ENCODE peak calls at places on chromosomes 16 and 17, in five cellular contexts. P, V, M, J and U are unnamed samples.

GRCh38 chr17:65901394-65901793 is 290.5 kb downstream of the CEP112 start:
- DNase-seq in P (no peak), V (no peak), M (no peak), J (no peak), U (no peak)

GRCh38 chr16:83351846-83352245 is 455.9 kb upstream of the HSBP1 start:
- DNase-seq in P (no peak), V (no peak), M (no peak), J (no peak), U (no peak)

GRCh38 chr17:38434178-38434665 is 6.0 kb downstream of the ARHGAP23 start:
- DNase-seq in P (peak; percentile 70), V (no peak), M (no peak), J (no peak), U (no peak)

GRCh38 chr17:7014995-7015586 is 2.7 kb downstream of the RNASEK start:
- DNase-seq in P (no peak), V (peak; percentile 33), M (no peak), J (no peak), U (no peak)

GRCh38 chr16:12126091-12126806 is 149.7 kb downstream of the SNX29 start:
- DNase-seq in P (no peak), V (no peak), M (no peak), J (no peak), U (no peak)

GRCh38 chr17:57939797-57940196 is 15.4 kb downstream of the CUEDC1 start:
- DNase-seq in P (no peak), V (peak; percentile 95), M (no peak), J (peak; percentile 66), U (no peak)

GRCh38 chr17:63772801-63773271 is 561 bp downstream of the CCDC47 start:
- DNase-seq in P (no peak), V (peak; percentile 30), M (no peak), J (no peak), U (no peak)

GRCh38 chr17:11589706-11590105 is 8.6 kb upstream of the DNAH9 start:
- DNase-seq in P (no peak), V (no peak), M (no peak), J (no peak), U (no peak)